ENCODE peak calls at places on chromosomes 12 and 14, in seven cellular contexts. N is tibial nerve, Y is fibroblast of mammary gland, C is fibroblast of pulmonary artery, D is mucosa of descending colon, U is right lobe of liver, I is A549. X is an unnamed sample.

GRCh38 chr14:88470542-88471440 is 84.0 kb downstream of the PTPN21 start:
- DNase-seq in N (no peak), Y (peak), C (peak), D (no peak), U (no peak), I (no peak), X (peak)

GRCh38 chr12:57131896-57132744 is 3.8 kb downstream of the LRP1 start:
- DNase-seq in N (no peak), Y (peak), C (no peak), D (no peak), U (no peak), I (no peak), X (peak)

GRCh38 chr12:47747115-47747514 is 11.6 kb downstream of the RAPGEF3 start:
- DNase-seq in N (no peak), Y (no peak), C (no peak), D (no peak), U (no peak), I (no peak), X (no peak)

GRCh38 chr14:67722293-67722692 is 20.6 kb downstream of the RDH12 start:
- DNase-seq in N (peak), Y (peak), C (peak), D (peak), U (peak), I (no peak), X (peak)

GRCh38 chr12:1741154-1741949 is 50.5 kb downstream of the ADIPOR2 start:
- DNase-seq in N (no peak), Y (peak), C (no peak), D (no peak), U (no peak), I (no peak), X (peak)

GRCh38 chr12:6235906-6236640 is 35.9 kb downstream of the CD9 start:
- DNase-seq in N (no peak), Y (no peak), C (no peak), D (no peak), U (no peak), I (no peak), X (no peak)

GRCh38 chr14:55599250-55599879 is 19.4 kb downstream of the KTN1 start:
- DNase-seq in N (no peak), Y (no peak), C (no peak), D (peak), U (peak), I (no peak), X (no peak)

GRCh38 chr12:62785941-62786559 is 148.9 kb downstream of the PPM1H start:
- DNase-seq in N (peak), Y (peak), C (peak), D (no peak), U (no peak), I (peak), X (peak)

GRCh38 chr14:97924922-97925613 is 1127.9 kb downstream of the VRK1 start:
- DNase-seq in N (no peak), Y (no peak), C (no peak), D (no peak), U (no peak), I (no peak), X (no peak)

GRCh38 chr12:84983289-84983688 is 52.8 kb downstream of the TSPAN19 start:
- DNase-seq in N (no peak), Y (no peak), C (no peak), D (no peak), U (no peak), I (no peak), X (no peak)

GRCh38 chr12:104957388-104958008 is 592 bp downstream of the SLC41A2 start:
- DNase-seq in N (no peak), Y (no peak), C (no peak), D (peak), U (peak), I (peak), X (no peak)

GRCh38 chr12:62834971-62835547 is 99.9 kb downstream of the PPM1H start:
- DNase-seq in N (no peak), Y (peak), C (peak), D (no peak), U (no peak), I (no peak), X (peak)

GRCh38 chr14:65910108-65910507 is 497.6 kb downstream of the FUT8 start:
- DNase-seq in N (no peak), Y (peak), C (peak), D (no peak), U (no peak), I (peak), X (peak)

GRCh38 chr12:104303538-104304151 is at the start of gene EID3:
- DNase-seq in N (peak), Y (peak), C (peak), D (peak), U (peak), I (peak), X (peak)

GRCh38 chr12:66241061-66242043 is 52.3 kb downstream of the IRAK3 start:
- DNase-seq in N (no peak), Y (peak), C (peak), D (no peak), U (no peak), I (no peak), X (peak)

GRCh38 chr12:44021471-44021971 is 185.6 kb downstream of the TMEM117 start:
- DNase-seq in N (no peak), Y (no peak), C (no peak), D (no peak), U (no peak), I (no peak), X (no peak)

GRCh38 chr12:87930033-87930432 is 99.2 kb downstream of the C12orf50 start:
- DNase-seq in N (no peak), Y (peak), C (peak), D (no peak), U (no peak), I (no peak), X (peak)

GRCh38 chr12:52359511-52360103 is 7.7 kb downstream of the KRT85 start:
- DNase-seq in N (no peak), Y (peak), C (no peak), D (no peak), U (no peak), I (no peak), X (no peak)

GRCh38 chr14:55382483-55382882 is 29.1 kb downstream of the ATG14 start:
- DNase-seq in N (no peak), Y (no peak), C (no peak), D (no peak), U (no peak), I (no peak), X (no peak)

GRCh38 chr12:65308001-65308400 is 29.5 kb downstream of the MSRB3 start:
- DNase-seq in N (no peak), Y (peak), C (peak), D (no peak), U (no peak), I (no peak), X (peak)

GRCh38 chr12:71562681-71563595 is 100.7 kb downstream of the ZFC3H1 start:
- DNase-seq in N (no peak), Y (no peak), C (no peak), D (no peak), U (no peak), I (no peak), X (no peak)

GRCh38 chr12:53048780-53049401 is 974 bp upstream of the TNS2 start:
- DNase-seq in N (peak), Y (peak), C (peak), D (no peak), U (peak), I (no peak), X (peak)

GRCh38 chr12:3304436-3305135 is 186.4 kb upstream of the PRMT8 start:
- DNase-seq in N (no peak), Y (peak), C (peak), D (no peak), U (no peak), I (no peak), X (peak)

GRCh38 chr14:84410344-84410743 is 1119.6 kb upstream of the FLRT2 start:
- DNase-seq in N (no peak), Y (no peak), C (no peak), D (no peak), U (no peak), I (no peak), X (no peak)

GRCh38 chr14:37985826-37986470 is 221.8 kb upstream of the SSTR1 start:
- DNase-seq in N (peak), Y (peak), C (peak), D (peak), U (no peak), I (no peak), X (peak)

GRCh38 chr12:76277480-76277879 is 70.7 kb downstream of the BBS10 start:
- DNase-seq in N (no peak), Y (peak), C (peak), D (no peak), U (no peak), I (no peak), X (peak)

GRCh38 chr14:100617715-100618693 is 30.8 kb upstream of the BEGAIN start:
- DNase-seq in N (peak), Y (no peak), C (peak), D (no peak), U (peak), I (no peak), X (no peak)

GRCh38 chr14:91872011-91872476 is 4.7 kb upstream of the TC2N start:
- DNase-seq in N (no peak), Y (peak), C (peak), D (peak), U (no peak), I (no peak), X (no peak)

GRCh38 chr14:100619382-100620305 is 32.4 kb upstream of the BEGAIN start:
- DNase-seq in N (no peak), Y (no peak), C (no peak), D (no peak), U (peak), I (no peak), X (no peak)

GRCh38 chr12:108526482-108527234 is 11.6 kb downstream of the FICD start:
- DNase-seq in N (no peak), Y (peak), C (peak), D (no peak), U (no peak), I (no peak), X (peak)

GRCh38 chr12:26938660-26939185 is 453 bp downstream of the FGFR1OP2 start:
- DNase-seq in N (peak), Y (no peak), C (no peak), D (no peak), U (no peak), I (peak), X (no peak)
- TF ChIP-seq CTCF in N (no peak), Y (no peak), C (no peak), D (no peak), U (no peak), I (no peak), X (no peak)

GRCh38 chr12:45978108-45978507 is 12.3 kb downstream of the SCAF11 start:
- DNase-seq in N (no peak), Y (no peak), C (no peak), D (no peak), U (no peak), I (no peak), X (no peak)

GRCh38 chr12:45975506-45975905 is 14.9 kb downstream of the SCAF11 start:
- DNase-seq in N (no peak), Y (no peak), C (no peak), D (no peak), U (no peak), I (no peak), X (no peak)

GRCh38 chr12:45986646-45987338 is 3.6 kb downstream of the SCAF11 start:
- DNase-seq in N (no peak), Y (no peak), C (no peak), D (no peak), U (no peak), I (no peak), X (no peak)

GRCh38 chr12:45980540-45980939 is 9.8 kb downstream of the SCAF11 start:
- DNase-seq in N (no peak), Y (no peak), C (no peak), D (no peak), U (no peak), I (no peak), X (no peak)

GRCh38 chr12:45981075-45981837 is 9.1 kb downstream of the SCAF11 start:
- DNase-seq in N (no peak), Y (peak), C (no peak), D (no peak), U (no peak), I (no peak), X (no peak)
- H3K4me3 ChIP-seq in N (no peak), Y (no peak), C (no peak), D (no peak), U (no peak), I (no peak), X (no peak)

DNA sequence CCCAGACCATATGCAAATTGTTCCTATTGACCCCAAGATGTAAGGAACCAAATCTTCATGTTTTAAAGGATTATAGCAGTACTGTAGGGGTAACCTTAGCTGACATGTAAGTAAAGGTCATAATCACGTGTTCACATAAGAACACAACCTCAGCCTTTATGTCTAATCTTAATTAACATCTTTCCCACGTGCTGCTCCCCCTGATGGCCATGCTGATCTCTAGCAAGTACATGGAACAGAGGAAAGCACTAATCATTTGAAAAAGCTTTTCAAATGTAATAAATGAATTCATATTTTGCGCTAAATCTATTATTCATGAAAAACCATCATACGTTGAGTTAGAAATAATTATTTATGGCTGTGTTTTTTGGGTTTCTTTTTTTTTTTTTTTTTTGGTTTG is 30.5 kb upstream of the ITPR2 start:
- DNase-seq in N (no peak), Y (peak), C (no peak), D (peak), U (no peak), I (no peak), X (peak)
- TF ChIP-seq CTCF in N (no peak), Y (peak), C (peak), D (no peak), U (no peak), I (no peak), X (peak)

GRCh38 chr14:22837750-22838538 is 1.6 kb downstream of the MMP14 start:
- DNase-seq in N (peak), Y (peak), C (peak), D (peak), U (peak), I (no peak), X (peak)
- H3K4me3 ChIP-seq in N (peak), Y (peak), C (peak), D (peak), U (peak), I (no peak), X (peak)

GRCh38 chr12:80837342-80837978 is 100.3 kb downstream of the LIN7A start:
- DNase-seq in N (peak), Y (peak), C (peak), D (peak), U (no peak), I (peak), X (peak)
- TF ChIP-seq CTCF in N (peak), Y (peak), C (peak), D (no peak), U (peak), I (peak), X (peak)

X was measured in foreskin fibroblast.